ENCODE peak calls at places on chromosomes 4 and X, in nine cellular contexts. D is lung; M is activated T-helper 9 cell treated with anti-CD3 and anti-CD28 coated beads, Interleukin-2, amount 50 U/mL, for 16 hours; G is GM19239; W is progenitor cell of endocrine pancreas; I is KBM-7; X is GM23248; C is EH; O is substantia nigra. A is an unnamed sample.

GRCh38 chr4:1720163-1720983 is 750 bp downstream of the TMEM129 start:
- DNase-seq in D (peak; percentile 46), M (peak; percentile 26), G (no peak), W (peak; percentile 39), I (peak; percentile 46), X (peak; percentile 77), C (peak; percentile 56), O (peak; percentile 39), A (no peak)

GRCh38 chr4:65089666-65090065 is 580.6 kb downstream of the EPHA5 start:
- DNase-seq in D (no peak), M (no peak), G (no peak), W (no peak), I (no peak), X (peak; percentile 1), C (peak; percentile 1), O (no peak), A (peak; percentile 12)

GRCh38 chr4:46931981-46932380 is 22.9 kb upstream of the COX7B2 start:
- DNase-seq in D (no peak), M (no peak), G (peak; percentile 10), W (no peak), I (peak; percentile 34), X (peak; percentile 37), C (peak; percentile 46), O (peak; percentile 36), A (peak; percentile 23)

GRCh38 chr4:87502580-87503238 is 26.5 kb downstream of the SPARCL1 start:
- DNase-seq in D (no peak), M (no peak), G (no peak), W (no peak), I (no peak), X (peak; percentile 18), C (peak; percentile 82), O (no peak), A (no peak)

GRCh38 chr4:6848717-6849305 is 60.8 kb upstream of the TBC1D14 start:
- DNase-seq in D (no peak), M (no peak), G (no peak), W (no peak), I (no peak), X (no peak), C (no peak), O (no peak), A (no peak)

GRCh38 chr4:101039367-101039766 is 308.0 kb downstream of the PPP3CA start:
- DNase-seq in D (no peak), M (peak; percentile 42), G (no peak), W (no peak), I (no peak), X (no peak), C (no peak), O (no peak), A (no peak)

GRCh38 chr4:165784672-165785071 is 88.4 kb upstream of the TLL1 start:
- DNase-seq in D (no peak), M (no peak), G (no peak), W (no peak), I (no peak), X (no peak), C (no peak), O (no peak), A (no peak)

GRCh38 chrX:70998402-70999027 is 67.6 kb upstream of the SLC7A3 start:
- DNase-seq in D (no peak), M (no peak), G (no peak), W (no peak), I (peak; percentile 66), X (peak; percentile 30), C (peak; percentile 51), O (peak; percentile 21), A (no peak)

GRCh38 chrX:140563893-140564292 is 59.0 kb upstream of the SOX3 start:
- DNase-seq in D (no peak), M (no peak), G (no peak), W (no peak), I (no peak), X (no peak), C (no peak), O (no peak), A (no peak)

GRCh38 chr4:1012031-1012739 is 759 bp downstream of the FGFRL1 start:
- DNase-seq in D (peak; percentile 44), M (peak; percentile 14), G (no peak), W (no peak), I (peak; percentile 44), X (peak; percentile 66), C (peak; percentile 48), O (no peak), A (no peak)

GRCh38 chr4:98283219-98284199 is 22.3 kb downstream of the RAP1GDS1 start:
- DNase-seq in D (no peak), M (no peak), G (no peak), W (no peak), I (no peak), X (peak; percentile 43), C (peak; percentile 69), O (no peak), A (no peak)

GRCh38 chrX:56248492-56248891 is 16.3 kb downstream of the KLF8 start:
- DNase-seq in D (peak; percentile 43), M (peak; percentile 30), G (peak; percentile 28), W (peak; percentile 22), I (peak; percentile 79), X (peak; percentile 66), C (peak; percentile 41), O (peak; percentile 17), A (peak; percentile 47)

GRCh38 chr4:93084599-93085305 is 743.8 kb upstream of the ATOH1 start:
- DNase-seq in D (no peak), M (no peak), G (no peak), W (no peak), I (no peak), X (no peak), C (no peak), O (no peak), A (no peak)

GRCh38 chr4:178917756-178918155 is 1475.5 kb upstream of the AGA start:
- DNase-seq in D (no peak), M (no peak), G (no peak), W (no peak), I (no peak), X (no peak), C (no peak), O (no peak), A (no peak)

GRCh38 chr4:66465111-66465510 is 794.8 kb upstream of the EPHA5 start:
- DNase-seq in D (no peak), M (no peak), G (no peak), W (no peak), I (no peak), X (no peak), C (peak; percentile 62), O (no peak), A (no peak)

GRCh38 chr4:6308890-6309643 is 39.4 kb downstream of the WFS1 start:
- DNase-seq in D (no peak), M (no peak), G (no peak), W (peak; percentile 50), I (no peak), X (peak; percentile 22), C (no peak), O (no peak), A (no peak)

GRCh38 chr4:127134490-127134889 is 498.3 kb upstream of the INTU start:
- DNase-seq in D (no peak), M (no peak), G (no peak), W (no peak), I (no peak), X (no peak), C (no peak), O (no peak), A (peak; percentile 5)

GRCh38 chr4:8112672-8113071 is 45.9 kb downstream of the ABLIM2 start:
- DNase-seq in D (no peak), M (no peak), G (no peak), W (no peak), I (no peak), X (no peak), C (no peak), O (no peak), A (no peak)

GRCh38 chr4:140703463-140703862 is 52.7 kb downstream of the TBC1D9 start:
- DNase-seq in D (no peak), M (no peak), G (no peak), W (no peak), I (no peak), X (no peak), C (peak; percentile 49), O (no peak), A (no peak)

GRCh38 chr4:84238247-84239090 is 260.6 kb downstream of the NKX6-1 start:
- DNase-seq in D (no peak), M (no peak), G (no peak), W (no peak), I (no peak), X (peak; percentile 68), C (peak; percentile 15), O (no peak), A (no peak)

GRCh38 chr4:56699537-56699936 is 18.4 kb upstream of the HOPX start:
- DNase-seq in D (no peak), M (no peak), G (no peak), W (no peak), I (no peak), X (no peak), C (no peak), O (no peak), A (no peak)

GRCh38 chr4:37762294-37763163 is 64.0 kb upstream of the PGM2 start:
- DNase-seq in D (peak; percentile 51), M (no peak), G (no peak), W (no peak), I (peak; percentile 58), X (peak; percentile 47), C (peak; percentile 39), O (no peak), A (peak; percentile 52)

GRCh38 chr4:89129080-89129640 is 17.8 kb downstream of the TIGD2 start:
- DNase-seq in D (no peak), M (no peak), G (no peak), W (no peak), I (no peak), X (peak; percentile 7), C (peak; percentile 84), O (no peak), A (no peak)

GRCh38 chr4:151227731-151228130 is 49.2 kb upstream of the PRSS48 start:
- DNase-seq in D (peak; percentile 35), M (no peak), G (no peak), W (no peak), I (no peak), X (peak; percentile 93), C (peak; percentile 72), O (peak; percentile 66), A (no peak)

GRCh38 chr4:125389713-125390112 is 75.0 kb downstream of the FAT4 start:
- DNase-seq in D (no peak), M (no peak), G (no peak), W (no peak), I (no peak), X (peak; percentile 93), C (peak; percentile 97), O (no peak), A (no peak)

GRCh38 chrX:40933132-40934078 is 151.8 kb upstream of the USP9X start:
- DNase-seq in D (no peak), M (no peak), G (no peak), W (no peak), I (peak; percentile 95), X (peak; percentile 61), C (peak; percentile 86), O (no peak), A (peak; percentile 34)

GRCh38 chr4:7004331-7004730 is 38.8 kb upstream of the TADA2B start:
- DNase-seq in D (no peak), M (no peak), G (no peak), W (no peak), I (no peak), X (no peak), C (peak; percentile 96), O (no peak), A (no peak)

GRCh38 chrX:17692709-17693346 is 44.5 kb upstream of the SCML1 start:
- DNase-seq in D (no peak), M (no peak), G (no peak), W (no peak), I (no peak), X (peak; percentile 40), C (peak; percentile 76), O (no peak), A (no peak)

GRCh38 chr4:127463883-127464282 is 168.9 kb upstream of the INTU start:
- DNase-seq in D (no peak), M (no peak), G (no peak), W (no peak), I (no peak), X (no peak), C (no peak), O (no peak), A (no peak)

GRCh38 chr4:87697272-87697671 is 47.2 kb downstream of the DMP1 start:
- DNase-seq in D (no peak), M (no peak), G (no peak), W (no peak), I (no peak), X (no peak), C (no peak), O (no peak), A (no peak)

GRCh38 chr4:179040259-179040658 is 1598.0 kb upstream of the AGA start:
- DNase-seq in D (no peak), M (no peak), G (no peak), W (no peak), I (no peak), X (no peak), C (no peak), O (no peak), A (no peak)